ENCODE peak calls at places on chromosomes 2 and 18, in nine cellular contexts. J is body of pancreas, I is breast epithelium, L is upper lobe of left lung, P is tibial nerve, D is adrenal gland, H is transverse colon, F is heart left ventricle, V is sigmoid colon. E is an unnamed sample. For H3K4me1, the result is how much of the 10 kb centered on the place peaks cover.

GRCh38 chr18:75530118-75530517 is 102.6 kb upstream of the SMIM21 start:
- DNase-seq in J (no peak), F (no peak), P (no peak), L (no peak), D (no peak), H (no peak), V (no peak), I (no peak), E (no peak)

GRCh38 chr18:79567481-79568147 is 112.0 kb upstream of the CTDP1 start:
- DNase-seq in P (no peak), V (peak), D (no peak), J (peak), I (no peak), L (peak), F (peak), H (no peak), E (peak)

GRCh38 chr2:18719978-18720775 is 130.8 kb upstream of the NT5C1B start:
- DNase-seq in L (no peak), J (no peak), H (no peak), D (no peak), I (no peak), V (no peak), P (no peak), F (no peak), E (no peak)

GRCh38 chr2:239731998-239732665 is 293.0 kb downstream of the NDUFA10 start:
- DNase-seq in V (peak), H (no peak), F (peak), J (peak), D (no peak), L (no peak), I (no peak), P (no peak), E (no peak)

GRCh38 chr2:75516378-75517122 is 44.2 kb downstream of the EVA1A start:
- DNase-seq in F (no peak), H (no peak), I (no peak), D (no peak), V (no peak), J (peak), P (no peak), L (no peak), E (no peak)

GRCh38 chr2:73218298-73218697 is 4.3 kb downstream of the SMYD5 start:
- DNase-seq in F (no peak), V (no peak), P (no peak), D (peak), I (no peak), L (no peak), H (no peak), J (no peak), E (no peak)

GRCh38 chr2:157986761-157987160 is 110.6 kb upstream of the ACVR1 start:
- DNase-seq in I (no peak), J (no peak), H (no peak), V (no peak), P (no peak), F (no peak), D (no peak), L (no peak), E (no peak)

GRCh38 chr18:76504749-76505148 is 9.7 kb upstream of the ZNF516 start:
- DNase-seq in H (no peak), I (no peak), J (no peak), F (no peak), V (no peak), D (no peak), L (no peak), P (no peak), E (no peak)

GRCh38 chr2:336360-336759 is 48.5 kb upstream of the ALKAL2 start:
- DNase-seq in J (no peak), L (no peak), F (no peak), P (no peak), V (no peak), H (no peak), I (no peak), D (no peak), E (no peak)
- H3K4me1 ChIP-seq in J (under half), L (under half), F (under half), P (under half), V (under half), H (under half), I (under half), D (under half), E (under half)

GRCh38 chr2:176130153-176130916 is 830 bp downstream of the HOXD8 start:
- DNase-seq in F (no peak), L (peak), P (peak), V (peak), D (peak), H (peak), I (no peak), J (no peak), E (peak)
- TF ChIP-seq POLR2A in F (no peak), L (no peak), P (no peak), V (no peak), D (peak), H (peak), I (no peak), J (no peak), E (no peak)

GRCh38 chr2:290090-290722 is 2.3 kb upstream of the ALKAL2 start:
- DNase-seq in P (peak), V (peak), D (peak), H (peak), F (peak), L (peak), I (peak), J (peak), E (peak)
- H3K27ac ChIP-seq in P (peak), V (no peak), D (peak), H (peak), F (no peak), L (peak), I (no peak), J (peak), E (no peak)

GRCh38 chr2:40274284-40274683 is 177.6 kb downstream of the SLC8A1 start:
- DNase-seq in F (no peak), L (no peak), I (no peak), H (no peak), J (no peak), D (no peak), V (no peak), P (no peak), E (no peak)
- H3K4me1 ChIP-seq in F (half or more), L (under half), I (under half), H (under half), J (under half), D (under half), V (under half), P (under half), E (under half)

E was measured in Peyer's patch.